ENCODE peak calls at places on chromosomes 11 and 22, in seven cellular contexts. One of them, this sample, is unnamed.
A peak's percentile ranks its signal among the peaks of the same experiment; 100 is the strongest.

GRCh38 chr11:42234381-42235035 is 775.1 kb upstream of the LRRC4C start:
- DNase-seq in HCT116: no peak
- DNase-seq in fibroblast of lung: peak; percentile 98
- DNase-seq in choroid plexus epithelial cell: peak; percentile 4
- DNase-seq in foreskin fibroblast: no peak
- DNase-seq in left lung: no peak
- DNase-seq in spleen: no peak
- DNase-seq in this sample: peak; percentile 27

GRCh38 chr22:19505735-19506126 is 18.5 kb downstream of the CLDN5 start:
- DNase-seq in fibroblast of lung: no peak
- DNase-seq in choroid plexus epithelial cell: no peak
- DNase-seq in spleen: no peak
- DNase-seq in HCT116: no peak
- DNase-seq in left lung: no peak
- DNase-seq in foreskin fibroblast: no peak
- DNase-seq in this sample: no peak

GRCh38 chr22:31876156-31877035 is 67.9 kb upstream of the YWHAH start:
- DNase-seq in HCT116: no peak
- DNase-seq in fibroblast of lung: no peak
- DNase-seq in left lung: no peak
- DNase-seq in choroid plexus epithelial cell: no peak
- DNase-seq in foreskin fibroblast: peak; percentile 32
- DNase-seq in spleen: no peak
- DNase-seq in this sample: peak; percentile 79

GRCh38 chr11:96246718-96247540 is 96.1 kb downstream of the MAML2 start:
- DNase-seq in spleen: no peak
- DNase-seq in foreskin fibroblast: no peak
- DNase-seq in left lung: no peak
- DNase-seq in choroid plexus epithelial cell: peak; percentile 78
- DNase-seq in fibroblast of lung: peak; percentile 88
- DNase-seq in HCT116: peak; percentile 63
- DNase-seq in this sample: peak; percentile 77

GRCh38 chr11:3169235-3169951 is 4.3 kb upstream of the OSBPL5 start:
- DNase-seq in fibroblast of lung: peak; percentile 75
- DNase-seq in spleen: peak; percentile 78
- DNase-seq in left lung: peak; percentile 59
- DNase-seq in foreskin fibroblast: peak; percentile 81
- DNase-seq in HCT116: peak; percentile 21
- DNase-seq in choroid plexus epithelial cell: peak; percentile 65
- DNase-seq in this sample: peak; percentile 72

GRCh38 chr22:45490836-45491235 is 11.8 kb upstream of the FBLN1 start:
- DNase-seq in spleen: peak; percentile 12
- DNase-seq in choroid plexus epithelial cell: no peak
- DNase-seq in HCT116: no peak
- DNase-seq in left lung: no peak
- DNase-seq in foreskin fibroblast: no peak
- DNase-seq in fibroblast of lung: no peak
- DNase-seq in this sample: no peak

GRCh38 chr22:37028692-37029674 is 9.4 kb downstream of the MPST start:
- DNase-seq in left lung: no peak
- DNase-seq in spleen: no peak
- DNase-seq in choroid plexus epithelial cell: no peak
- DNase-seq in HCT116: no peak
- DNase-seq in fibroblast of lung: no peak
- DNase-seq in foreskin fibroblast: no peak
- DNase-seq in this sample: no peak

GRCh38 chr22:46622081-46622521 is 1.9 kb downstream of the GRAMD4 start:
- DNase-seq in foreskin fibroblast: no peak
- DNase-seq in spleen: no peak
- DNase-seq in choroid plexus epithelial cell: no peak
- DNase-seq in HCT116: no peak
- DNase-seq in fibroblast of lung: no peak
- DNase-seq in left lung: peak; percentile 74
- DNase-seq in this sample: no peak

GRCh38 chr11:14898286-14899086 is 6.5 kb upstream of the CYP2R1 start:
- DNase-seq in HCT116: no peak
- DNase-seq in choroid plexus epithelial cell: no peak
- DNase-seq in foreskin fibroblast: no peak
- DNase-seq in left lung: no peak
- DNase-seq in spleen: no peak
- DNase-seq in fibroblast of lung: no peak
- DNase-seq in this sample: no peak

GRCh38 chr11:20014067-20014402 is 146.2 kb downstream of the DBX1 start:
- DNase-seq in fibroblast of lung: no peak
- DNase-seq in spleen: no peak
- DNase-seq in foreskin fibroblast: no peak
- DNase-seq in left lung: no peak
- DNase-seq in HCT116: no peak
- DNase-seq in choroid plexus epithelial cell: no peak
- DNase-seq in this sample: no peak

GRCh38 chr11:21975242-21975641 is 217.6 kb upstream of the ANO5 start:
- DNase-seq in choroid plexus epithelial cell: no peak
- DNase-seq in spleen: no peak
- DNase-seq in foreskin fibroblast: no peak
- DNase-seq in fibroblast of lung: no peak
- DNase-seq in left lung: no peak
- DNase-seq in HCT116: no peak
- DNase-seq in this sample: no peak

GRCh38 chr22:24507742-24508141 is 12.6 kb downstream of the UPB1 start:
- DNase-seq in foreskin fibroblast: no peak
- DNase-seq in HCT116: no peak
- DNase-seq in fibroblast of lung: no peak
- DNase-seq in left lung: no peak
- DNase-seq in choroid plexus epithelial cell: no peak
- DNase-seq in spleen: no peak
- DNase-seq in this sample: no peak
- TF ChIP-seq CTCF in foreskin fibroblast: no peak
- TF ChIP-seq CTCF in HCT116: no peak
- TF ChIP-seq CTCF in fibroblast of lung: no peak
- TF ChIP-seq CTCF in left lung: no peak
- TF ChIP-seq CTCF in choroid plexus epithelial cell: no peak
- TF ChIP-seq CTCF in spleen: no peak
- TF ChIP-seq CTCF in this sample: no peak

GRCh38 chr11:47979378-47980092 is 824 bp upstream of the PTPRJ start:
- DNase-seq in foreskin fibroblast: no peak
- DNase-seq in fibroblast of lung: no peak
- DNase-seq in choroid plexus epithelial cell: no peak
- DNase-seq in HCT116: no peak
- DNase-seq in left lung: no peak
- DNase-seq in spleen: no peak
- DNase-seq in this sample: no peak
- H3K4me3 ChIP-seq in foreskin fibroblast: peak overlapping the region; percentile 71
- H3K4me3 ChIP-seq in fibroblast of lung: peak overlapping the region; percentile 52
- H3K4me3 ChIP-seq in choroid plexus epithelial cell: peak overlapping the region; percentile 74
- H3K4me3 ChIP-seq in HCT116: peak overlapping the region; percentile 61
- H3K4me3 ChIP-seq in left lung: peak overlapping the region; percentile 90
- H3K4me3 ChIP-seq in spleen: peak overlapping the region; percentile 80
- H3K4me3 ChIP-seq in this sample: peak overlapping the region; percentile 67

DNA sequence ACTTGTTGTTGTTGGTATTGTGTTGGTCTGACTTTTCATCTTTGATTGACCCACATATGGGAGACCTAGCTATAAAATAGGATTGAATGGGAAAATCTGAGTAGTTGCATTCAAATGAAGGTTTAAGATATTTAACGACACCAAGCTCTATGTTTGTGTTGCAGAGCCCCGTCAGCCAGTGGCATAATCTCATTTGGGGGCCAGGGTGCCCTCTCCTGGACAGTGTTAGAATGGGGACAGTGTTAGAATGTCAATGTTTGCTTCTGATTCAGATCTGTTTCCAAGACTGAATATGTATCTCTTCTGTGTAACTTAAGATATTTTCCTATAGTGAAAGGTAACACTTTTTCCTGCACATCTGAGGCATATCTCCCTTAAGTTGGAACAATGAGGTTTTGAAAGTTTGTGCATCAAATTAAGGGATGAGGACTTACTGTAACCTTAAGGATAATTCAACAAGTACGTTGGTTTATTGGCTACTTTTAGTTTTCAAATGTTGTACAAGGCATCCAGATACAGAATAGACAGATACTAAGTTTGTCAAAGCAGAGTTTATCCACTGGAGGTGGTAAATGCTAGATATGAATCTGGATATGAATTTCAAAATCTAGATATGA is 5.3 kb upstream of the OR52M1 start:
- DNase-seq in foreskin fibroblast: peak; percentile 10
- DNase-seq in choroid plexus epithelial cell: peak; percentile 53
- DNase-seq in left lung: peak; percentile 46
- DNase-seq in spleen: peak; percentile 75
- DNase-seq in HCT116: no peak
- DNase-seq in fibroblast of lung: peak; percentile 8
- DNase-seq in this sample: peak; percentile 24
- TF ChIP-seq CTCF in foreskin fibroblast: peak; percentile 66
- TF ChIP-seq CTCF in choroid plexus epithelial cell: peak; percentile 78
- TF ChIP-seq CTCF in left lung: peak; percentile 67
- TF ChIP-seq CTCF in spleen: peak; percentile 62
- TF ChIP-seq CTCF in HCT116: peak; percentile 72
- TF ChIP-seq CTCF in fibroblast of lung: peak; percentile 71
- TF ChIP-seq CTCF in this sample: peak; percentile 71

GRCh38 chr22:49671331-49672012 is 156.2 kb downstream of the BRD1 start:
- DNase-seq in fibroblast of lung: no peak
- DNase-seq in choroid plexus epithelial cell: no peak
- DNase-seq in foreskin fibroblast: no peak
- DNase-seq in left lung: no peak
- DNase-seq in HCT116: no peak
- DNase-seq in spleen: no peak
- DNase-seq in this sample: no peak

GRCh38 chr22:49672013-49672516 is 155.6 kb downstream of the BRD1 start:
- DNase-seq in spleen: no peak
- DNase-seq in foreskin fibroblast: no peak
- DNase-seq in fibroblast of lung: no peak
- DNase-seq in choroid plexus epithelial cell: no peak
- DNase-seq in left lung: no peak
- DNase-seq in HCT116: no peak
- DNase-seq in this sample: no peak

GRCh38 chr22:49673048-49673447 is 154.6 kb downstream of the BRD1 start:
- DNase-seq in left lung: no peak
- DNase-seq in HCT116: no peak
- DNase-seq in choroid plexus epithelial cell: no peak
- DNase-seq in spleen: no peak
- DNase-seq in foreskin fibroblast: no peak
- DNase-seq in fibroblast of lung: no peak
- DNase-seq in this sample: no peak

GRCh38 chr22:49668402-49668801 is 159.3 kb downstream of the BRD1 start:
- DNase-seq in spleen: no peak
- DNase-seq in foreskin fibroblast: no peak
- DNase-seq in fibroblast of lung: no peak
- DNase-seq in left lung: no peak
- DNase-seq in choroid plexus epithelial cell: no peak
- DNase-seq in HCT116: no peak
- DNase-seq in this sample: no peak

GRCh38 chr22:49670610-49671330 is 156.9 kb downstream of the BRD1 start:
- DNase-seq in foreskin fibroblast: no peak
- DNase-seq in left lung: no peak
- DNase-seq in HCT116: no peak
- DNase-seq in fibroblast of lung: no peak
- DNase-seq in choroid plexus epithelial cell: no peak
- DNase-seq in spleen: peak; percentile 73
- DNase-seq in this sample: no peak
- H3K4me3 ChIP-seq in foreskin fibroblast: no peak overlapping the region
- H3K4me3 ChIP-seq in left lung: peak overlapping the region; percentile 34
- H3K4me3 ChIP-seq in HCT116: no peak overlapping the region
- H3K4me3 ChIP-seq in fibroblast of lung: no peak overlapping the region
- H3K4me3 ChIP-seq in choroid plexus epithelial cell: no peak overlapping the region
- H3K4me3 ChIP-seq in spleen: peak overlapping the region; percentile 43
- H3K4me3 ChIP-seq in this sample: no peak overlapping the region

DNA sequence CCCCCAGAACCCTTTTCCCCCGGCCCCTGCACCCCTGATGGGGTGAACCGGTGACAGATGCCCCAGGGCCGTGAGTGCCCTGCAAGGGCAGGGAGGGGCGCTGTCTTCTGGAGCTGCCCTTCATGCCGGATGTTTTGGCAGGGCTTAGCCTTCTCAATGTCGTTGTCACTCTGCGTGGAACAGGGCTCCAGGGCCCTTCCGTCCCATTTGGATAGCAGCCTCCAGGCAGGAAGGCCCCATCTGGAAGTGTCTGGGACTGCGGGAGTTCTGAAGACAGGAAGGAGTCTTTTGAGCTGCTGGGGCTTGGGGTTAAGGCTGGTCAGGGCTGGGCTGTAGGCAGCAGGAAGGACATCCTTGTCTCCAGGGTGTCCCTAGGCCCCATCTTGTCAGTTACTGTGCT is 4.6 kb downstream of the FRMD8 start:
- DNase-seq in HCT116: no peak
- DNase-seq in choroid plexus epithelial cell: peak; percentile 42
- DNase-seq in fibroblast of lung: peak; percentile 35
- DNase-seq in left lung: no peak
- DNase-seq in spleen: no peak
- DNase-seq in foreskin fibroblast: peak; percentile 33
- DNase-seq in this sample: peak; percentile 49
- TF ChIP-seq CTCF in HCT116: no peak
- TF ChIP-seq CTCF in choroid plexus epithelial cell: no peak
- TF ChIP-seq CTCF in fibroblast of lung: no peak
- TF ChIP-seq CTCF in left lung: no peak
- TF ChIP-seq CTCF in spleen: no peak
- TF ChIP-seq CTCF in foreskin fibroblast: no peak
- TF ChIP-seq CTCF in this sample: peak; percentile 12

GRCh38 chr11:70669281-70669680 is 271.0 kb downstream of the CTTN start:
- DNase-seq in spleen: no peak
- DNase-seq in choroid plexus epithelial cell: no peak
- DNase-seq in left lung: no peak
- DNase-seq in fibroblast of lung: no peak
- DNase-seq in HCT116: no peak
- DNase-seq in foreskin fibroblast: no peak
- DNase-seq in this sample: no peak
- H3K4me3 ChIP-seq in spleen: no peak overlapping the region
- H3K4me3 ChIP-seq in choroid plexus epithelial cell: no peak overlapping the region
- H3K4me3 ChIP-seq in left lung: no peak overlapping the region
- H3K4me3 ChIP-seq in fibroblast of lung: no peak overlapping the region
- H3K4me3 ChIP-seq in HCT116: no peak overlapping the region
- H3K4me3 ChIP-seq in foreskin fibroblast: no peak overlapping the region
- H3K4me3 ChIP-seq in this sample: no peak overlapping the region

GRCh38 chr22:24827305-24827704 is 21.3 kb downstream of the SGSM1 start:
- DNase-seq in choroid plexus epithelial cell: no peak
- DNase-seq in left lung: peak; percentile 66
- DNase-seq in foreskin fibroblast: no peak
- DNase-seq in HCT116: no peak
- DNase-seq in fibroblast of lung: no peak
- DNase-seq in spleen: peak; percentile 65
- DNase-seq in this sample: no peak
- TF ChIP-seq CTCF in choroid plexus epithelial cell: no peak
- TF ChIP-seq CTCF in left lung: no peak
- TF ChIP-seq CTCF in foreskin fibroblast: no peak
- TF ChIP-seq CTCF in HCT116: no peak
- TF ChIP-seq CTCF in fibroblast of lung: no peak
- TF ChIP-seq CTCF in spleen: no peak
- TF ChIP-seq CTCF in this sample: no peak

This sample was measured in AG10803.